ENCODE peak calls at places on chromosome 7, in four cellular contexts. Q, U, Z and T are unnamed samples.
A peak's percentile ranks its signal among the peaks of the same experiment; 100 is the strongest.

GRCh38 chr7:75892634-75893272 is 13.9 kb downstream of the RHBDD2 start:
- DNase-seq in Z (no peak), U (no peak), Q (no peak), T (no peak)

GRCh38 chr7:6653101-6653995 is 16.2 kb downstream of the ZNF316 start:
- DNase-seq in Q (peak; percentile 48), Z (no peak), U (peak; percentile 11), T (no peak)

GRCh38 chr7:76233538-76234281 is 32.0 kb downstream of the SRRM3 start:
- DNase-seq in U (no peak), Z (no peak), Q (no peak), T (no peak)

GRCh38 chr7:125059861-125060456 is 130.3 kb upstream of the POT1 start:
- DNase-seq in U (no peak), Z (no peak), Q (peak; percentile 12), T (no peak)

GRCh38 chr7:156612930-156613329 is 27.6 kb upstream of the RNF32 start:
- DNase-seq in Q (no peak), U (no peak), Z (no peak), T (no peak)

GRCh38 chr7:44574286-44574872 is 671 bp upstream of the DDX56 start:
- DNase-seq in U (no peak), Z (no peak), Q (no peak), T (no peak)

GRCh38 chr7:1225462-1226154 is 7.1 kb upstream of the UNCX start:
- DNase-seq in Z (no peak), Q (peak; percentile 95), U (peak; percentile 79), T (no peak)

GRCh38 chr7:6026011-6026819 is 5.0 kb upstream of the ANKRD61 start:
- DNase-seq in Z (peak; percentile 64), Q (peak; percentile 73), U (peak; percentile 55), T (no peak)

DNA sequence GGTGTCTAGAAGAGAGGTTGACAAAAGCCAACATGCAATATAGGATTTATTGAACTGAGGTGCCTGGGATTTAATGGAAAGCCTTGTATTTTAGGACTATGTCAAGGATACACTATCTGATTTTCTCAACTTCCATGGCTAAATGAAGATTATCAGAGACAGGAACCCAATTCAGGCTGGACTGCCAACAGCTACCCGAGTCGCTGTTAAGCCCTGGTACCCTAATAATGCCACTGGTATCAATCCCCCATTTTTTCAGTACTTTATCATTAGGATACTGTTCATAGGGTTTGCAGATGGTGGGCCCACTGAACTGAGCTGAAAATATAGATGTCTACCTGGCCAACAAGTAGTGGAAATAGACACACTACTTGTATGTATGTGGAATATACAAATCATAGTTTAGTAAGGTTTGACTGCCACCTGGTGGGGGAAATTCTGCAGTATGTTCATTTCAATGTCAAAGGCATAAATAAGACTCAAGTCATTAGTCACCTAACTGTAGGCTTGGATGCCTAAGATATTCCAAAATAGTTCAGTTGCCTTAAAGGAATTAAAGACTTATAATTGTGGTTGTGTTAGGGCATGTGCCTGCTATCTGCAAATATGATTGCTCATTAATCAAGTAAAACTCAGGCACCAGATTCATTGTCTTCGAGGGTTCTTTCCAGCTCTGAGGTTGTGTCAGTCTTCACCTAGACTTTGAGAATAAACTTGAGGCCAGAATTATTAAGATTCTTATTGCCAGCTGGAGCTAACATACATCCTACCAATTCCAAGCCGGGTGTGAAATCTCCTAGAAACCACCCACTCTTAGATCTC is 34.1 kb upstream of the NOBOX start:
- DNase-seq in U (peak; percentile 23), Q (peak; percentile 26), Z (peak; percentile 56), T (peak; percentile 65)
- TF ChIP-seq ELF1 in U (no peak), Q (no peak), Z (no peak), T (no peak)

GRCh38 chr7:20218261-20218660 is 1.1 kb upstream of the MACC1 start:
- DNase-seq in Z (peak; percentile 19), Q (no peak), U (no peak), T (no peak)

GRCh38 chr7:20219062-20219445 is 1.9 kb upstream of the MACC1 start:
- DNase-seq in Q (no peak), U (no peak), Z (no peak), T (no peak)

GRCh38 chr7:20220293-20220755 is 3.1 kb upstream of the MACC1 start:
- DNase-seq in U (no peak), Q (no peak), Z (no peak), T (no peak)

GRCh38 chr7:20220824-20221547 is 3.8 kb upstream of the MACC1 start:
- DNase-seq in U (no peak), Z (no peak), Q (no peak), T (no peak)

DNA sequence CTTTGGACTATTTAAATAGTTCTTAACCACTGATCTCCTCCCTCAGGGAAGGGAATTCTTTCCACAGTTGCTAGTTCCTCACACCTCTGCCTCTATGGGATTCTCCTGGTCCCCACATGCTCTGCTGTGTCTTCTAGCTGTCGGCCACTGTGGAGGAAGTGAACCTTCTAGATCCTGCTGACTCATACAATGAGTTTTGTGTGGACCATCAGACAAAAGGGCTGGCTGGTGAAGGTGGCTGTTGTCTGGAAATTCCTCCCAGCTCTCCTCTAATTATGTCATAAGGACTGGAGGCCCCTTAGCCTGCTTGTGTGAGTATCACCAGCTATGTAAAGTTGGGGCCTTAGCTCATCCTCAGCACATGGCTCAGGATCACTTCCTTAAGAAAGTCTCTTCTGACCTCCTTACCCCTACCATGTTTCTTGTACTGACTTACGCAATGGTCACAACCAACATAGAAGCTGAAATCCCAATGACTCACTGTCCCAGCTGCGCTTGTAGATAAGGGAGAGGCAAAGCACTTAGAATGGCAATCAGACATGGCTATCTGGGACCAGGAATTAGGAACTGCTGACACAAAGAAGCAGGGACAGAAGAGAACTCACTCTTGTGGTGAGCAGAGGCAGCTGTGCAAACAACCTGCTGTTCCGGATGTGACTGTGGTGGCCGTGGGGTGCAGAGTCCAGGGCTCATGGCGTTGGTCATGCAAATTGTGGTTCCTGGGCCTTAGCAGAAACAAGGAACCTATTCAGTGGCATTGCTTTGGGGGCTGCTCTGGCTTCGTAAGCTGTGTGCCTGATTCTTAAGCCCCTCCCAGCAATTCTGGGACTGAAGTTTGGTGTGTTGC is 2.5 kb upstream of the MACC1 start:
- DNase-seq in Q (no peak), U (peak; percentile 84), Z (peak; percentile 99), T (no peak)
- TF ChIP-seq ELF1 in Q (no peak), U (peak; percentile 90), Z (peak; percentile 72), T (no peak)

DNA sequence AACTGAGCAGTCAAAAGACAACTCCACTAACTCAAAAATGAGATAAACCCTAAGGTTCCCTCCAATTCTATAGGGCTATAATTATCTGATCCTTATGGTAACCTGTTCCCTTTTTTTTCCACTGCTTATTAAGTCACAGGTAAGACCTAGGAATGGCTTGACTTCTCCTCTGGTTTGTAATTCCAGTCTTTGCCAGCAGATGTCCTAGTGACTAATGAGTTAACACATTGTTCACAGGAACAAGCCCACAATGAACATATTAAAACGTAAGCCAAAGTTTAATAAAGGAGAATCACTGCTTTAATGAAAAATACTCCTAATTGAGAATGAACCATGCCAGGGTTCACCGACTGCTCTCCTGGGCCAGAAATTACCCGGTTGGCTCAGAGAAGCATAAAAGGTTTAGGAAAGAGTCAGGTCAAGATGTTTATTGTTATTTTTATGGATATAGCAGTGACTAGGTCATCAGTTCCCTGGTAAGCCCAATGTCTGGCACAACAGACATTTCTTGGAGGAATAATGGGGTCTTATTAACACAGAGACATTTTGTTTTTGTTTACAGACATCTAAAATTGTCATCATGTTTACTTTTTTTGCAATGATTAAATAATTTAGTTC is 120.1 kb downstream of the ELAPOR2 start:
- DNase-seq in U (peak; percentile 33), Q (peak; percentile 36), Z (peak; percentile 67), T (peak; percentile 68)
- TF ChIP-seq ELF1 in U (no peak), Q (no peak), Z (no peak), T (no peak)

GRCh38 chr7:118239014-118239413 is 14.5 kb downstream of the ANKRD7 start:
- DNase-seq in Q (no peak), Z (no peak), U (no peak), T (no peak)
- TF ChIP-seq ELF1 in Q (no peak), Z (no peak), U (no peak), T (no peak)

DNA sequence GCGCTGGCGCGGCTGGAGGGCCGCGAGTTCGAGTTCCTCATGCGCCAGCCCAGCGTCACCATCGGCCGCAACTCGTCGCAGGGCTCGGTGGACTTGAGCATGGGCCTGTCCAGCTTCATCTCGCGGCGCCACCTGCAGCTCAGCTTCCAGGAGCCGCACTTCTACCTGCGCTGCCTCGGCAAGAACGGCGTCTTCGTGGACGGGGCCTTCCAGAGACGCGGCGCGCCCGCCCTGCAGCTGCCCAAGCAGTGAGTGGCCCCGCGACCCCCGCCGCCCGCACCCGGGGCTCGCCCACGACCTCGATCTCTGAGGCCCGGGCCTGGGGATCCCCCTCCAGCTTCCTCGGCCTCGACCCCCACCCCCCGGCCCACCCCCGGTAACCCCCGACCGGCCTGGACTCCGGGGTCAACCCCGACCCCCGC is 537 bp downstream of the FOXK1 start:
- DNase-seq in Z (no peak), Q (no peak), U (peak; percentile 38), T (no peak)
- TF ChIP-seq ELF1 in Z (no peak), Q (no peak), U (no peak), T (no peak)

DNA sequence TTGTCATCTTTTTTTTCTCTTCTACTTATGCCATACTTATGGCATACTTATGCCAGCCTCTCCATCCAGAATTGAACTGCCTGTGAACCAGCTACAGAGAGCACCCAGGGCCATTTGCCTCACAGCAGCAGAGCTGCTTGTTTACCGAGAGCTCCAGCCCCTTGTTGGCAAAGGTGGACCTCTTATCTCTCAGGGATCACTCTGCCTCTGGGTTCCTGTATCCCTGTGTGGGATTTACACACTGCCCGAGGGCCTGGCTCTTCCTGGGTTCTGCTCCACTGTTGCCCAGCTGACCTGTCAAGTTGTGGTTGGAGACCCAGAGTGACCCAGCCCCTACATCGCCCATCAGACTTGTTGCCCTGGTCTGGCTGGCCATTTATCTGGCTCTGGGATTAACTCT is 22.3 kb downstream of the MRPS33 start:
- DNase-seq in U (no peak), Q (peak; percentile 30), Z (peak; percentile 49), T (no peak)
- TF ChIP-seq ELF1 in U (no peak), Q (no peak), Z (no peak), T (no peak)

DNA sequence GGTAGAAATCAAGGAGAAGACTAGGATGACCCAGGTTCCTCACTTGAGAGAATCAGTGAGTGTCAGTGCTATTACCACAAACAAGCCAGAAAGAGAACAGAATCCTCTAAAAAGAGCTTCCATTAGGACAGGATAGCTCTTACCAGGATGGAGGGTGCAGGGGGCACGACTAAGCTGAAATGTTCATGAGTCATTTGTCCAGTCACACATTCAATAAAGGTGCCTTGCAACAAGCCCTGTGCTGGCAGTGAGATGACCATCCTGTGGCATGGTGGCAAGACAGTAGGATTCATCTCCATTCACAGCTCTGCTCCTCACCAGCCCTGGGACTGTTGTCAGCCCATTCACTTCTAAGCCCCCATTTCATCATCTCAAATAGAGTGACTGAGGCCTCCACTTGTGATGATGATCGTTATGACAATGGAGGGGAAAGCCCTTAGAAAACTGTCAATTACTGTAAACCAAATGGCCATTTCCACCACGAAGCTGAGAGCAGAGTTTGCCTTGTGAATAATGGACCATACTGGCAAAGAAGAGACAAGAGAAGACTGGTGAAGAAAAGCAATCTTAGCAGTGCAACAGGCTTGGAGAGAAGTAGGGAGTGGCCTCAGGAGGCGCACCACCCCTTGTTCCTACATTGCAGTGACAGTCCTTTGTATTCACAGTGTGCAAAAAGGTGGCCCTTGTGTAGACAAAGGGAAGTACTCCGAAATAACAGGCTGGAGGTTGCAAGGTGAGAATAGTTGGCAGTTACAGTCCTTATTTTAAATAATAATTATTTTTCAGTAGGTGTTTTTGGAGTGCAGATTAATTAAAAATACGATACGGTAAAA is 9.0 kb upstream of the WIPF3 start:
- DNase-seq in U (peak; percentile 17), Q (no peak), Z (no peak), T (no peak)
- TF ChIP-seq ELF1 in U (no peak), Q (no peak), Z (no peak), T (no peak)